ENCODE peak calls at places on chromosomes 2 and 18, in nine cellular contexts. F, J, A, Y, U, G, W, R and T are unnamed samples.

GRCh38 chr18:44500820-44501670 is 179.6 kb upstream of the SETBP1 start:
- DNase-seq in F (no peak), J (no peak), A (no peak), Y (no peak), U (no peak), G (no peak), W (no peak), R (no peak), T (no peak)

GRCh38 chr2:72989770-72990556 is 72.6 kb downstream of the EMX1 start:
- DNase-seq in F (no peak), J (peak), A (peak), Y (no peak), U (no peak), G (no peak), W (no peak), R (peak), T (no peak)

GRCh38 chr2:3481736-3482362 is 37.5 kb downstream of the ADI1 start:
- DNase-seq in F (no peak), J (no peak), A (no peak), Y (no peak), U (no peak), G (no peak), W (no peak), R (no peak), T (no peak)

GRCh38 chr2:86487062-86487461 is 45.9 kb downstream of the KDM3A start:
- DNase-seq in F (no peak), J (no peak), A (no peak), Y (no peak), U (no peak), G (no peak), W (no peak), R (no peak), T (no peak)

GRCh38 chr2:39380525-39381150 is 56.4 kb downstream of the MAP4K3 start:
- DNase-seq in F (no peak), J (no peak), A (no peak), Y (peak), U (no peak), G (no peak), W (no peak), R (peak), T (no peak)

GRCh38 chr2:75882530-75882929 is 171.8 kb upstream of the GCFC2 start:
- DNase-seq in F (no peak), J (no peak), A (no peak), Y (no peak), U (no peak), G (no peak), W (no peak), R (no peak), T (no peak)

GRCh38 chr2:52414596-52414995 is 1353.0 kb upstream of the CHAC2 start:
- DNase-seq in F (no peak), J (no peak), A (no peak), Y (no peak), U (no peak), G (peak), W (no peak), R (no peak), T (no peak)

GRCh38 chr18:22185723-22186386 is 16.5 kb downstream of the GATA6 start:
- DNase-seq in F (no peak), J (no peak), A (no peak), Y (no peak), U (no peak), G (peak), W (no peak), R (no peak), T (no peak)

GRCh38 chr18:5542393-5543035 is 1.3 kb downstream of the EPB41L3 start:
- DNase-seq in F (no peak), J (peak), A (peak), Y (no peak), U (no peak), G (peak), W (no peak), R (no peak), T (no peak)

GRCh38 chr2:33518200-33518599 is 41.8 kb downstream of the RASGRP3 start:
- DNase-seq in F (no peak), J (no peak), A (no peak), Y (no peak), U (no peak), G (no peak), W (no peak), R (no peak), T (no peak)

GRCh38 chr2:183070942-183071844 is 7.4 kb upstream of the DUSP19 start:
- DNase-seq in F (no peak), J (no peak), A (no peak), Y (peak), U (no peak), G (no peak), W (no peak), R (peak), T (no peak)

GRCh38 chr2:117555965-117556364 is 258.5 kb upstream of the DDX18 start:
- DNase-seq in F (no peak), J (no peak), A (no peak), Y (no peak), U (no peak), G (peak), W (no peak), R (no peak), T (no peak)

GRCh38 chr2:241298554-241299165 is 16.8 kb downstream of the HDLBP start:
- DNase-seq in F (no peak), J (no peak), A (no peak), Y (no peak), U (no peak), G (no peak), W (no peak), R (no peak), T (no peak)

GRCh38 chr2:8148260-8148880 is 533.5 kb upstream of the ID2 start:
- DNase-seq in F (peak), J (no peak), A (no peak), Y (no peak), U (peak), G (no peak), W (no peak), R (peak), T (no peak)

GRCh38 chr2:234808907-234809306 is 142.9 kb upstream of the SH3BP4 start:
- DNase-seq in F (no peak), J (no peak), A (no peak), Y (no peak), U (no peak), G (no peak), W (no peak), R (no peak), T (no peak)

GRCh38 chr2:172962824-172963223 is 112.8 kb upstream of the MAP3K20 start:
- DNase-seq in F (no peak), J (no peak), A (no peak), Y (peak), U (no peak), G (no peak), W (no peak), R (peak), T (no peak)

GRCh38 chr2:20501974-20502373 is 55.1 kb downstream of the RHOB start:
- DNase-seq in F (peak), J (peak), A (peak), Y (no peak), U (peak), G (no peak), W (no peak), R (peak), T (no peak)